ENCODE peak calls at places on chromosomes 12 and 14, in ten cellular contexts. G is EL; N is tibial artery; D is colonic mucosa; A is mesendoderm; K is RWPE1; R is activated CD8-positive, alpha-beta T cell treated with anti-CD3 and anti-CD28 coated beads, Interleukin-2, amount 10 ng/mL, durations not matched to agents 7 days and 5 days; I is WERI-Rb-1; Z is H54; V is activated naive CD8-positive, alpha-beta T cell treated with anti-CD3 and anti-CD28 coated beads, Interleukin-2, amount 10 ng/mL, durations not matched to agents 7 days and 5 days. C is an unnamed sample.

GRCh38 chr14:72000907-72001306 is 68.7 kb downstream of the RGS6 start:
- DNase-seq in G (no peak), N (peak; percentile 85), D (no peak), A (no peak), K (no peak), R (no peak), I (no peak), Z (no peak), V (no peak), C (no peak)

GRCh38 chr12:16880864-16881285 is 274.9 kb upstream of the LMO3 start:
- DNase-seq in G (no peak), N (no peak), D (peak; percentile 57), A (peak; percentile 27), K (no peak), R (no peak), I (peak; percentile 47), Z (no peak), V (no peak), C (no peak)

GRCh38 chr12:7716391-7716790 is 5.2 kb downstream of the DPPA3 start:
- DNase-seq in G (peak; percentile 19), N (no peak), D (no peak), A (peak; percentile 60), K (peak; percentile 28), R (no peak), I (no peak), Z (no peak), V (no peak), C (no peak)

GRCh38 chr12:124563809-124564208 is 3.6 kb downstream of the NCOR2 start:
- DNase-seq in G (no peak), N (no peak), D (no peak), A (no peak), K (no peak), R (no peak), I (no peak), Z (no peak), V (no peak), C (no peak)

GRCh38 chr14:45271858-45272537 is 19.0 kb upstream of the MIS18BP1 start:
- DNase-seq in G (no peak), N (no peak), D (no peak), A (peak; percentile 73), K (no peak), R (no peak), I (no peak), Z (no peak), V (no peak), C (no peak)

GRCh38 chr14:94558842-94559241 is 2.4 kb upstream of the SERPINA4 start:
- DNase-seq in G (no peak), N (peak; percentile 11), D (no peak), A (no peak), K (no peak), R (no peak), I (no peak), Z (no peak), V (no peak), C (no peak)

GRCh38 chr12:6229224-6229748 is 29.1 kb downstream of the CD9 start:
- DNase-seq in G (peak; percentile 13), N (peak; percentile 84), D (peak; percentile 93), A (no peak), K (no peak), R (no peak), I (no peak), Z (no peak), V (no peak), C (no peak)

GRCh38 chr14:57749267-57749666 is 116.6 kb downstream of the SLC35F4 start:
- DNase-seq in G (peak; percentile 25), N (no peak), D (no peak), A (no peak), K (peak; percentile 66), R (no peak), I (no peak), Z (no peak), V (no peak), C (peak; percentile 13)

GRCh38 chr12:104680070-104680469 is 223.3 kb downstream of the CHST11 start:
- DNase-seq in G (peak; percentile 9), N (no peak), D (no peak), A (peak; percentile 73), K (no peak), R (peak; percentile 67), I (peak; percentile 36), Z (no peak), V (peak; percentile 45), C (no peak)

GRCh38 chr14:103696466-103697071 is 18.7 kb downstream of the XRCC3 start:
- DNase-seq in G (no peak), N (no peak), D (no peak), A (no peak), K (no peak), R (no peak), I (no peak), Z (no peak), V (no peak), C (no peak)

GRCh38 chr14:22981090-22982012 is 1.0 kb downstream of the AJUBA start:
- DNase-seq in G (peak; percentile 25), N (no peak), D (no peak), A (peak; percentile 62), K (peak; percentile 42), R (peak; percentile 28), I (no peak), Z (no peak), V (peak; percentile 53), C (no peak)

GRCh38 chr12:66087365-66087943 is 43.1 kb downstream of the LLPH start:
- DNase-seq in G (peak; percentile 75), N (peak; percentile 75), D (peak; percentile 66), A (peak; percentile 70), K (peak; percentile 55), R (peak; percentile 69), I (peak; percentile 55), Z (peak; percentile 19), V (peak; percentile 41), C (peak; percentile 30)

GRCh38 chr12:3132636-3133409 is 55.6 kb downstream of the TSPAN9 start:
- DNase-seq in G (peak; percentile 85), N (no peak), D (no peak), A (peak; percentile 77), K (no peak), R (no peak), I (peak; percentile 72), Z (no peak), V (no peak), C (no peak)

GRCh38 chr14:71321556-71322315 is 414.5 kb downstream of the PCNX1 start:
- DNase-seq in G (peak; percentile 60), N (no peak), D (peak; percentile 49), A (peak; percentile 90), K (peak; percentile 76), R (no peak), I (peak; percentile 11), Z (no peak), V (no peak), C (peak; percentile 65)

GRCh38 chr14:50087350-50088116 is 28.8 kb downstream of the VCPKMT start:
- DNase-seq in G (no peak), N (no peak), D (no peak), A (no peak), K (no peak), R (no peak), I (no peak), Z (no peak), V (no peak), C (no peak)

GRCh38 chr12:97404549-97404948 is 58.1 kb upstream of the RMST start:
- DNase-seq in G (peak; percentile 16), N (no peak), D (peak; percentile 20), A (peak; percentile 81), K (peak; percentile 48), R (no peak), I (peak; percentile 56), Z (peak; percentile 5), V (no peak), C (peak; percentile 3)

GRCh38 chr12:108812324-108812723 is 45.1 kb downstream of the SSH1 start:
- DNase-seq in G (no peak), N (peak; percentile 64), D (no peak), A (no peak), K (no peak), R (no peak), I (no peak), Z (no peak), V (no peak), C (no peak)

GRCh38 chr12:117762143-117762542 is 206.6 kb downstream of the KSR2 start:
- DNase-seq in G (no peak), N (no peak), D (no peak), A (no peak), K (no peak), R (no peak), I (no peak), Z (no peak), V (no peak), C (no peak)

GRCh38 chr14:80567905-80568512 is 356.7 kb upstream of the DIO2 start:
- DNase-seq in G (peak; percentile 79), N (no peak), D (no peak), A (peak; percentile 14), K (peak; percentile 67), R (no peak), I (no peak), Z (no peak), V (no peak), C (peak; percentile 83)

GRCh38 chr12:103043531-103044445 is 86.3 kb downstream of the ASCL1 start:
- DNase-seq in G (no peak), N (no peak), D (no peak), A (peak; percentile 13), K (no peak), R (no peak), I (no peak), Z (no peak), V (no peak), C (no peak)

GRCh38 chr12:83664650-83665049 is 977.9 kb downstream of the TMTC2 start:
- DNase-seq in G (no peak), N (no peak), D (no peak), A (no peak), K (no peak), R (no peak), I (peak; percentile 40), Z (no peak), V (no peak), C (no peak)

GRCh38 chr12:127594351-127594970 is 672.5 kb upstream of the TMEM132C start:
- DNase-seq in G (no peak), N (no peak), D (no peak), A (peak; percentile 95), K (no peak), R (no peak), I (no peak), Z (no peak), V (no peak), C (no peak)

GRCh38 chr12:54028324-54029201 is at the start of gene HOXC6:
- DNase-seq in G (no peak), N (peak; percentile 40), D (no peak), A (no peak), K (peak; percentile 76), R (no peak), I (peak; percentile 57), Z (no peak), V (no peak), C (no peak)

GRCh38 chr12:53054112-53054878 is 4.4 kb downstream of the TNS2 start:
- DNase-seq in G (peak; percentile 87), N (peak; percentile 98), D (peak; percentile 98), A (peak; percentile 98), K (peak; percentile 94), R (peak; percentile 96), I (peak; percentile 96), Z (no peak), V (peak; percentile 92), C (peak; percentile 87)

GRCh38 chr14:88556581-88556980 is 1.8 kb upstream of the PTPN21 start:
- DNase-seq in G (no peak), N (no peak), D (no peak), A (no peak), K (no peak), R (no peak), I (no peak), Z (no peak), V (no peak), C (no peak)

GRCh38 chr14:93073366-93073722 is 42.4 kb downstream of the ITPK1 start:
- DNase-seq in G (no peak), N (no peak), D (no peak), A (no peak), K (no peak), R (no peak), I (no peak), Z (no peak), V (no peak), C (no peak)

GRCh38 chr12:78584695-78585094 is 279.9 kb upstream of the SYT1 start:
- DNase-seq in G (peak; percentile 29), N (no peak), D (no peak), A (peak; percentile 79), K (no peak), R (no peak), I (peak; percentile 46), Z (no peak), V (no peak), C (no peak)

GRCh38 chr12:572532-572899 is 90.7 kb downstream of the NINJ2 start:
- DNase-seq in G (peak; percentile 14), N (no peak), D (no peak), A (no peak), K (no peak), R (no peak), I (no peak), Z (peak; percentile 55), V (no peak), C (peak; percentile 53)

C was measured in NCI-H226.